ENCODE peak calls at places on chromosomes 4 and X, in five cellular contexts. M is lung; S is AG10803; U is fibroblast of the conjunctiva; T is activated CD8-positive, alpha-beta memory T cell treated with anti-CD3 and anti-CD28 coated beads, Interleukin-2, amount 50 U/mL, for 48 hours. I is an unnamed sample.

GRCh38 chr4:932713-933070 is 432 bp downstream of the TMEM175 start:
- DNase-seq in M (no peak), S (no peak), U (no peak), T (no peak), I (peak; percentile 29)

GRCh38 chrX:129565046-129565649 is 25.1 kb downstream of the OCRL start:
- DNase-seq in M (no peak), S (no peak), U (no peak), T (no peak), I (no peak)

GRCh38 chr4:82891728-82892466 is 944 bp upstream of the SEC31A start:
- DNase-seq in M (no peak), S (peak; percentile 56), U (no peak), T (no peak), I (no peak)

GRCh38 chr4:172104534-172104933 is 291.3 kb downstream of the GALNTL6 start:
- DNase-seq in M (no peak), S (no peak), U (no peak), T (no peak), I (no peak)

GRCh38 chrX:39716401-39716800 is 381.4 kb downstream of the BCOR start:
- DNase-seq in M (no peak), S (no peak), U (no peak), T (no peak), I (peak; percentile 68)

GRCh38 chr4:25111648-25112196 is 48.5 kb downstream of the SEPSECS start:
- DNase-seq in M (no peak), S (no peak), U (no peak), T (no peak), I (no peak)

GRCh38 chrX:118839334-118839958 is 15.8 kb downstream of the ZCCHC12 start:
- DNase-seq in M (peak; percentile 81), S (peak; percentile 26), U (peak; percentile 13), T (peak; percentile 85), I (peak; percentile 48)

GRCh38 chr4:47110670-47111069 is 79.3 kb downstream of the GABRB1 start:
- DNase-seq in M (no peak), S (no peak), U (no peak), T (no peak), I (no peak)

GRCh38 chr4:113153529-113154101 is 104.2 kb downstream of the ANK2 start:
- DNase-seq in M (no peak), S (no peak), U (peak; percentile 10), T (no peak), I (peak; percentile 62)

GRCh38 chr4:67983333-67983732 is 20.0 kb upstream of the TMPRSS11A start:
- DNase-seq in M (no peak), S (no peak), U (no peak), T (no peak), I (no peak)

GRCh38 chr4:123234966-123235365 is 161.6 kb upstream of the SPRY1 start:
- DNase-seq in M (no peak), S (peak; percentile 26), U (no peak), T (no peak), I (no peak)

GRCh38 chr4:2044119-2044485 is 15.0 kb upstream of the NAT8L start:
- DNase-seq in M (no peak), S (no peak), U (no peak), T (no peak), I (no peak)

GRCh38 chr4:185209031-185209851 is at the start of gene SNX25:
- DNase-seq in M (peak; percentile 88), S (peak; percentile 64), U (peak; percentile 37), T (peak; percentile 93), I (peak; percentile 67)